ENCODE peak calls at places on chromosomes 13 and 19, in eight cellular contexts. One of them, this sample, is unnamed.

GRCh38 chr19:34350161-34350561 is 14.8 kb upstream of the GPI start:
- DNase-seq in kidney: no peak
- DNase-seq in heart left ventricle: no peak
- DNase-seq in fibroblast of lung: no peak
- DNase-seq in bronchial epithelial cell: no peak
- DNase-seq in skeletal muscle cell: no peak
- DNase-seq in breast epithelium: no peak
- DNase-seq in right atrium auricular region: no peak
- DNase-seq in this sample: no peak

GRCh38 chr19:4660993-4661392 is 9.1 kb downstream of the MYDGF start:
- DNase-seq in kidney: no peak
- DNase-seq in heart left ventricle: no peak
- DNase-seq in fibroblast of lung: no peak
- DNase-seq in bronchial epithelial cell: no peak
- DNase-seq in skeletal muscle cell: no peak
- DNase-seq in breast epithelium: no peak
- DNase-seq in right atrium auricular region: no peak
- DNase-seq in this sample: no peak

GRCh38 chr19:56015756-56016155 is 29.2 kb downstream of the NLRP5 start:
- DNase-seq in kidney: no peak
- DNase-seq in heart left ventricle: no peak
- DNase-seq in fibroblast of lung: no peak
- DNase-seq in bronchial epithelial cell: no peak
- DNase-seq in skeletal muscle cell: no peak
- DNase-seq in breast epithelium: no peak
- DNase-seq in right atrium auricular region: no peak
- DNase-seq in this sample: no peak

GRCh38 chr13:30143671-30144400 is 163.5 kb downstream of the KATNAL1 start:
- DNase-seq in kidney: no peak
- DNase-seq in heart left ventricle: no peak
- DNase-seq in fibroblast of lung: peak; percentile 77
- DNase-seq in bronchial epithelial cell: peak; percentile 42
- DNase-seq in skeletal muscle cell: no peak
- DNase-seq in breast epithelium: no peak
- DNase-seq in right atrium auricular region: no peak
- DNase-seq in this sample: peak; percentile 34

GRCh38 chr13:47826481-47826880 is 174.6 kb downstream of the SUCLA2 start:
- DNase-seq in kidney: no peak
- DNase-seq in heart left ventricle: no peak
- DNase-seq in fibroblast of lung: peak; percentile 44
- DNase-seq in bronchial epithelial cell: no peak
- DNase-seq in skeletal muscle cell: no peak
- DNase-seq in breast epithelium: no peak
- DNase-seq in right atrium auricular region: no peak
- DNase-seq in this sample: peak; percentile 38

GRCh38 chr19:4449022-4449825 is 8.4 kb downstream of the UBXN6 start:
- DNase-seq in kidney: no peak
- DNase-seq in heart left ventricle: peak; percentile 76
- DNase-seq in fibroblast of lung: peak; percentile 60
- DNase-seq in bronchial epithelial cell: no peak
- DNase-seq in skeletal muscle cell: no peak
- DNase-seq in breast epithelium: peak; percentile 66
- DNase-seq in right atrium auricular region: peak; percentile 76
- DNase-seq in this sample: no peak

GRCh38 chr13:82898625-82899024 is 983.6 kb downstream of the SLITRK1 start:
- DNase-seq in kidney: no peak
- DNase-seq in heart left ventricle: no peak
- DNase-seq in fibroblast of lung: no peak
- DNase-seq in bronchial epithelial cell: no peak
- DNase-seq in skeletal muscle cell: no peak
- DNase-seq in breast epithelium: no peak
- DNase-seq in right atrium auricular region: no peak
- DNase-seq in this sample: no peak

GRCh38 chr13:45205124-45205523 is 4.3 kb upstream of the KCTD4 start:
- DNase-seq in kidney: no peak
- DNase-seq in heart left ventricle: no peak
- DNase-seq in fibroblast of lung: no peak
- DNase-seq in bronchial epithelial cell: no peak
- DNase-seq in skeletal muscle cell: no peak
- DNase-seq in breast epithelium: no peak
- DNase-seq in right atrium auricular region: no peak
- DNase-seq in this sample: no peak

GRCh38 chr19:39411006-39411831 is 1.2 kb upstream of the PLEKHG2 start:
- DNase-seq in kidney: no peak
- DNase-seq in heart left ventricle: no peak
- DNase-seq in fibroblast of lung: peak; percentile 76
- DNase-seq in bronchial epithelial cell: peak; percentile 71
- DNase-seq in skeletal muscle cell: peak; percentile 35
- DNase-seq in breast epithelium: peak; percentile 69
- DNase-seq in right atrium auricular region: peak; percentile 88
- DNase-seq in this sample: no peak
- H3K4me3 ChIP-seq in kidney: peak overlapping the region; percentile 66
- H3K4me3 ChIP-seq in heart left ventricle: no peak overlapping the region
- H3K4me3 ChIP-seq in fibroblast of lung: peak overlapping the region; percentile 98
- H3K4me3 ChIP-seq in bronchial epithelial cell: peak overlapping the region; percentile 91
- H3K4me3 ChIP-seq in skeletal muscle cell: peak overlapping the region; percentile 22
- H3K4me3 ChIP-seq in breast epithelium: peak overlapping the region; percentile 96
- H3K4me3 ChIP-seq in right atrium auricular region: peak overlapping the region; percentile 89
- H3K4me3 ChIP-seq in this sample: peak overlapping the region; percentile 23

GRCh38 chr13:37791699-37792098 is 77.9 kb downstream of the TRPC4 start:
- DNase-seq in kidney: no peak
- DNase-seq in heart left ventricle: no peak
- DNase-seq in fibroblast of lung: no peak
- DNase-seq in bronchial epithelial cell: no peak
- DNase-seq in skeletal muscle cell: peak; percentile 4
- DNase-seq in breast epithelium: no peak
- DNase-seq in right atrium auricular region: no peak
- DNase-seq in this sample: no peak

DNA sequence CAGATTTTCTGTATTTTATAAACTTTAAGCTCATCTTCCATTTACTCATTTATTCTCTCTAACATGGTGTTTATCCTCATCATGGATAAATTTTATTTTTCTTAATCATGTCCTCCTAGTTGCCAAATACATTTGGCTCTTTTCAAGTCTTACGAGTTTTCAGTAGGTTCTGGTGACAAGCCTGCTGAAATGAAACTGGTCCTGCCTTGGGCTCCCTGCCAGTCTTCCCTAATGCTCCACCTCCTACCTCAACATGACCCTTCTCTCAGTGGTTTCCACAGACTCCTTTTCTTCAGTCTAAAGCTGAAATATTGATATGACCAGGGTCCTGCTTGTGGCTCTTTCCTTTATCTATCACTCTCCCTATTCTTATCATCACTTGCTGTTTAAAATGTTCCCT is 81.2 kb downstream of the TRPC4 start:
- DNase-seq in kidney: no peak
- DNase-seq in heart left ventricle: no peak
- DNase-seq in fibroblast of lung: no peak
- DNase-seq in bronchial epithelial cell: no peak
- DNase-seq in skeletal muscle cell: no peak
- DNase-seq in breast epithelium: no peak
- DNase-seq in right atrium auricular region: no peak
- DNase-seq in this sample: no peak
- H3K4me3 ChIP-seq in kidney: no peak overlapping the region
- H3K4me3 ChIP-seq in heart left ventricle: no peak overlapping the region
- H3K4me3 ChIP-seq in fibroblast of lung: no peak overlapping the region
- H3K4me3 ChIP-seq in bronchial epithelial cell: no peak overlapping the region
- H3K4me3 ChIP-seq in skeletal muscle cell: no peak overlapping the region
- H3K4me3 ChIP-seq in breast epithelium: no peak overlapping the region
- H3K4me3 ChIP-seq in right atrium auricular region: no peak overlapping the region
- H3K4me3 ChIP-seq in this sample: no peak overlapping the region

DNA sequence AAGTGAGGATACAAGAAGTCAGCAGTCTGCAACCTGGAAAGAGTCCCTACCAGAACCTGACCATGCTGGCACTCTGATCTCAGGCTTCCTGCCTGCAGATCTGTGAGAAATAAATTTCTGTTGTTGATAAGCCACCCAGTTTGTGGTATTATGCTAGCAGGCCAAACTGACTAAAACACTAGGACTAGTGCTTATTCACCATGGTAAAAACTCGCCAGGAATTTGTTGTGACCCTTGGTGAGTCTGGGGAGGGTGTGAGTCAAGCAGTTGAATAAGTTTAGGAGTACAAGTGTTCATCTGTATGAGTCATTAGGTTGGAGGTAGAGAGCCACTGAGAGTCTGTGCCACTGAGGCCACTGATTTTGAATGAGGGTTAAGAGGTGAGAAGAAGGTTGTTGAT is 3.6 kb downstream of the ZIK1 start:
- DNase-seq in kidney: no peak
- DNase-seq in heart left ventricle: no peak
- DNase-seq in fibroblast of lung: no peak
- DNase-seq in bronchial epithelial cell: peak; percentile 66
- DNase-seq in skeletal muscle cell: no peak
- DNase-seq in breast epithelium: no peak
- DNase-seq in right atrium auricular region: no peak
- DNase-seq in this sample: peak; percentile 73
- H3K4me3 ChIP-seq in kidney: peak overlapping the region; percentile 14
- H3K4me3 ChIP-seq in heart left ventricle: no peak overlapping the region
- H3K4me3 ChIP-seq in fibroblast of lung: no peak overlapping the region
- H3K4me3 ChIP-seq in bronchial epithelial cell: no peak overlapping the region
- H3K4me3 ChIP-seq in skeletal muscle cell: no peak overlapping the region
- H3K4me3 ChIP-seq in breast epithelium: no peak overlapping the region
- H3K4me3 ChIP-seq in right atrium auricular region: no peak overlapping the region
- H3K4me3 ChIP-seq in this sample: no peak overlapping the region

GRCh38 chr19:3343619-3344502 is 22.5 kb upstream of the NFIC start:
- DNase-seq in kidney: peak; percentile 95
- DNase-seq in heart left ventricle: peak; percentile 81
- DNase-seq in fibroblast of lung: peak; percentile 92
- DNase-seq in bronchial epithelial cell: peak; percentile 74
- DNase-seq in skeletal muscle cell: peak; percentile 55
- DNase-seq in breast epithelium: peak; percentile 97
- DNase-seq in right atrium auricular region: peak; percentile 96
- DNase-seq in this sample: no peak
- H3K4me3 ChIP-seq in kidney: no peak overlapping the region
- H3K4me3 ChIP-seq in heart left ventricle: no peak overlapping the region
- H3K4me3 ChIP-seq in fibroblast of lung: peak overlapping the region; percentile 29
- H3K4me3 ChIP-seq in bronchial epithelial cell: no peak overlapping the region
- H3K4me3 ChIP-seq in skeletal muscle cell: no peak overlapping the region
- H3K4me3 ChIP-seq in breast epithelium: peak overlapping the region; percentile 26
- H3K4me3 ChIP-seq in right atrium auricular region: no peak overlapping the region
- H3K4me3 ChIP-seq in this sample: no peak overlapping the region

This sample was measured in AG04449.